ENCODE peak calls at places on chromosomes 2 and 18, in nine cellular contexts. Q is OCI-LY7, M is prostate gland, A is bronchial epithelial cell, X is GM10248, F is neural crest cell, U is K562, Z is PC-9, R is left ventricle myocardium inferior. C is an unnamed sample.

GRCh38 chr2:86021396-86022378 is 84.0 kb downstream of the POLR1A start:
- DNase-seq in M (no peak), R (no peak), X (no peak), F (no peak), Q (no peak), Z (no peak), U (no peak), A (no peak), C (no peak)

GRCh38 chr2:32865399-32866068 is 81.2 kb upstream of the LTBP1 start:
- DNase-seq in X (no peak), Q (no peak), Z (peak), R (no peak), M (no peak), A (peak), F (no peak), U (no peak), C (no peak)

GRCh38 chr18:8611916-8612576 is 2.8 kb downstream of the RAB12 start:
- DNase-seq in X (no peak), A (peak), F (no peak), M (no peak), Z (peak), U (no peak), R (no peak), Q (no peak), C (no peak)

GRCh38 chr18:58909521-58909920 is 44.8 kb downstream of the ZNF532 start:
- DNase-seq in F (no peak), R (no peak), A (no peak), Q (no peak), Z (no peak), M (no peak), X (no peak), U (no peak), C (no peak)

GRCh38 chr18:9701604-9702324 is 6.3 kb upstream of the RAB31 start:
- DNase-seq in X (no peak), Q (no peak), M (no peak), A (peak), F (no peak), R (no peak), Z (no peak), U (no peak), C (no peak)

GRCh38 chr2:66862871-66863650 is 428.1 kb downstream of the MEIS1 start:
- DNase-seq in U (no peak), Z (no peak), F (no peak), A (peak), Q (no peak), M (no peak), R (no peak), X (no peak), C (no peak)

GRCh38 chr2:229780856-229781773 is 66.8 kb upstream of the DNER start:
- DNase-seq in Q (peak), X (peak), A (peak), R (no peak), U (peak), F (no peak), M (no peak), Z (peak), C (peak)

GRCh38 chr2:240947176-240947575 is 41.0 kb downstream of the CROCC2 start:
- DNase-seq in U (no peak), X (no peak), M (no peak), R (peak), Z (no peak), A (no peak), Q (no peak), F (no peak), C (no peak)

GRCh38 chr18:2939317-2939716 is 73.6 kb downstream of the LPIN2 start:
- DNase-seq in Z (no peak), Q (no peak), A (no peak), X (no peak), R (no peak), U (no peak), M (no peak), F (no peak), C (no peak)

GRCh38 chr18:25180974-25181373 is 171.0 kb downstream of the ZNF521 start:
- DNase-seq in X (no peak), A (no peak), F (no peak), Q (no peak), Z (no peak), M (no peak), R (no peak), U (no peak), C (peak)

GRCh38 chr2:98866033-98866432 is 70.0 kb downstream of the CRACDL start:
- DNase-seq in F (no peak), X (no peak), U (no peak), M (no peak), Q (no peak), Z (no peak), A (no peak), R (no peak), C (no peak)

GRCh38 chr2:44360749-44361329 is 455 bp downstream of the PREPL start:
- DNase-seq in F (no peak), Z (no peak), A (peak), X (no peak), U (peak), R (no peak), M (no peak), Q (peak), C (peak)

GRCh38 chr2:200127852-200128251 is 172.5 kb downstream of the MAIP1 start:
- DNase-seq in A (no peak), R (no peak), X (no peak), Q (no peak), M (no peak), Z (no peak), F (no peak), U (no peak), C (no peak)

GRCh38 chr2:232405943-232406510 is 617 bp upstream of the ALPG start:
- DNase-seq in A (no peak), F (no peak), Z (no peak), M (no peak), U (no peak), R (no peak), X (no peak), Q (no peak), C (no peak)

GRCh38 chr2:233079953-233080835 is 20.1 kb downstream of the INPP5D start:
- DNase-seq in Z (no peak), M (no peak), X (no peak), Q (no peak), U (no peak), A (no peak), F (no peak), R (no peak), C (no peak)

GRCh38 chr2:628651-629050 is 48.6 kb downstream of the TMEM18 start:
- DNase-seq in Z (no peak), M (peak), X (no peak), A (peak), F (no peak), U (no peak), R (no peak), Q (no peak), C (no peak)

GRCh38 chr2:161273038-161273760 is 35.0 kb upstream of the PSMD14 start:
- DNase-seq in R (no peak), M (peak), A (peak), Q (peak), U (peak), X (peak), Z (no peak), F (peak), C (peak)

GRCh38 chr2:109231428-109231827 is 102.4 kb downstream of the SH3RF3 start:
- DNase-seq in Q (no peak), A (no peak), F (no peak), X (no peak), U (no peak), R (no peak), Z (no peak), M (no peak), C (no peak)

GRCh38 chr2:166314022-166314759 is 61.6 kb downstream of the SCN9A start:
- DNase-seq in R (no peak), A (peak), F (no peak), Z (no peak), M (no peak), X (no peak), Q (no peak), U (no peak), C (no peak)

GRCh38 chr2:67400560-67401464 is 3.7 kb downstream of the ETAA1 start:
- DNase-seq in M (no peak), Q (no peak), U (no peak), R (no peak), Z (no peak), X (no peak), F (no peak), A (peak), C (no peak)

GRCh38 chr18:8785261-8785660 is 79.9 kb downstream of the MTCL1 start:
- DNase-seq in R (no peak), Q (no peak), U (no peak), X (no peak), A (no peak), Z (no peak), F (no peak), M (no peak), C (no peak)

GRCh38 chr2:101463458-101463857 is 11.5 kb downstream of the RFX8 start:
- DNase-seq in F (no peak), X (no peak), A (no peak), R (no peak), Z (no peak), Q (no peak), M (no peak), U (no peak), C (no peak)

GRCh38 chr2:106581276-106581675 is 94.1 kb downstream of the CD8B2 start:
- DNase-seq in F (no peak), R (no peak), X (no peak), Z (no peak), U (no peak), A (no peak), M (no peak), Q (no peak), C (no peak)

GRCh38 chr2:240139666-240140393 is 628 bp downstream of the OTOS start:
- DNase-seq in M (no peak), Q (no peak), Z (no peak), R (no peak), A (no peak), U (no peak), X (no peak), F (no peak), C (peak)

GRCh38 chr2:72712977-72713376 is 112.9 kb downstream of the EXOC6B start:
- DNase-seq in F (no peak), M (no peak), U (no peak), A (no peak), R (no peak), Q (no peak), Z (no peak), X (no peak), C (no peak)

GRCh38 chr18:40962784-40963183 is 992.2 kb upstream of the PIK3C3 start:
- DNase-seq in Q (no peak), X (no peak), Z (no peak), U (no peak), F (no peak), M (no peak), R (no peak), A (peak), C (no peak)

GRCh38 chr2:189074496-189074895 is 100.3 kb downstream of the COL3A1 start:
- DNase-seq in M (no peak), U (no peak), Z (no peak), Q (no peak), A (no peak), X (no peak), F (no peak), R (no peak), C (no peak)

GRCh38 chr2:7795358-7796199 is 878.4 kb downstream of the RNF144A start:
- DNase-seq in Q (no peak), X (no peak), A (peak), F (no peak), R (no peak), Z (no peak), U (no peak), M (no peak), C (no peak)

GRCh38 chr2:155679647-155680046 is 652.9 kb downstream of the NR4A2 start:
- DNase-seq in U (no peak), A (no peak), X (no peak), M (no peak), Z (no peak), R (no peak), F (no peak), Q (no peak), C (no peak)

GRCh38 chr18:51330148-51330547 is 132.7 kb upstream of the MEX3C start:
- DNase-seq in Z (no peak), F (no peak), M (no peak), X (no peak), A (peak), U (no peak), R (no peak), Q (no peak), C (no peak)

GRCh38 chr18:33444699-33445098 is 4.2 kb upstream of the CCDC178 start:
- DNase-seq in Q (no peak), U (no peak), A (no peak), X (no peak), R (no peak), Z (no peak), F (no peak), M (no peak), C (no peak)

GRCh38 chr2:119008108-119008507 is 66.1 kb downstream of the MARCO start:
- DNase-seq in A (peak), X (no peak), Z (no peak), F (no peak), R (no peak), U (peak), M (no peak), Q (no peak), C (no peak)

GRCh38 chr2:45932278-45932975 is 281.0 kb downstream of the PRKCE start:
- DNase-seq in M (no peak), R (no peak), A (peak), F (no peak), U (no peak), Q (no peak), X (no peak), Z (no peak), C (no peak)

GRCh38 chr2:239824051-239824694 is 201.0 kb downstream of the NDUFA10 start:
- DNase-seq in R (no peak), M (peak), U (peak), X (no peak), Z (peak), Q (peak), F (no peak), A (peak), C (peak)

GRCh38 chr2:86790828-86791561 is at the start of gene CD8A:
- DNase-seq in Z (no peak), X (peak), A (peak), U (no peak), M (no peak), F (no peak), Q (no peak), R (no peak), C (peak)

GRCh38 chr2:207311316-207312005 is 145.7 kb upstream of the KLF7 start:
- DNase-seq in F (no peak), A (peak), X (peak), Q (no peak), U (peak), R (no peak), Z (no peak), M (no peak), C (no peak)

GRCh38 chr18:75132931-75133525 is 75.9 kb downstream of the PTGR3 start:
- DNase-seq in M (peak), R (no peak), Z (peak), A (no peak), U (no peak), Q (no peak), F (no peak), X (no peak), C (no peak)

GRCh38 chr2:121132054-121132453 is 152.9 kb downstream of the TFCP2L1 start:
- DNase-seq in F (no peak), R (no peak), Z (no peak), U (no peak), M (no peak), A (no peak), X (no peak), Q (no peak), C (no peak)

GRCh38 chr2:121130301-121130850 is 154.6 kb downstream of the TFCP2L1 start:
- DNase-seq in Q (no peak), M (no peak), F (no peak), Z (no peak), U (no peak), X (no peak), R (no peak), A (no peak), C (no peak)

GRCh38 chr2:121131375-121131774 is 153.6 kb downstream of the TFCP2L1 start:
- DNase-seq in M (no peak), U (no peak), Q (no peak), R (no peak), X (no peak), Z (no peak), A (no peak), F (no peak), C (no peak)

GRCh38 chr2:121129692-121130091 is 155.3 kb downstream of the TFCP2L1 start:
- DNase-seq in U (no peak), X (no peak), A (no peak), R (no peak), M (no peak), Z (no peak), Q (no peak), F (no peak), C (no peak)

GRCh38 chr2:121128741-121129659 is 156.0 kb downstream of the TFCP2L1 start:
- DNase-seq in R (peak), F (peak), X (no peak), A (peak), Q (peak), U (peak), Z (peak), M (peak), C (peak)
- TF ChIP-seq CTCF in R (peak), F (peak), X (peak), A (peak), Q (peak), U (peak), Z (peak), M (no peak), C (peak)

DNA sequence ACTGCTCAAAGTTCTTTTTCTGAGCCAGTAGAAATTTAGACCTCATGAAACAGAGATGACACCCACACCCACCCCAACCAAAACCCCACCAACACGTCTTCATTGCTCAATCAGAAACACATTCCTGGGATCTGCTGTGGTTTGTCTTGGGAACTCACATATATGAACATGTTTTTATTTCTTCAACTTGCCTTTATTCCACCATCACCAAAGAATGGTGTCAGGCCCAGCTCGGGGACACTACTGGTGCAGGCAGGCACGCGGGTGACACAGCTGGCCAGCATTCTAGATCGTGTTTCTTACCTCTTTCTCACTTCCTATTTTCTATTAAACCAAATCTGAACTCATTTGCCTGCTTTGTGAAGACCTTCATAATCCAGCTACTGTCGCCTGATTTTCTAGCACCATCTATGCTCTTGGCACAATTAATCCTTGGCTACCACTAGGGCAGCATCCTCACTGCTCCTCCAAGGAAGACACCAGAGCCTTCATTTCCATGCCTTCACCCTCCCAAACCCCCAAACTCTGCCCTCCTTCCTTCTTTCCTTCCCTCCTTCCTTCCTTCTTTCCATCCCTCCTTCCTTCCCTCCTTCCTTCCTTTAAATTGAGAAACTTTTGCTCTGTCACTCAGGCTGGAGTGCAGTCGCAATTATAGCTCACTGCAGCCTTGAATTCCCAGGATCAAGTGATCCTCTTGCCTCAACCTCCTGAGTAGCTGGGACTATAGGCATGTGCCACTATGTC is 157.1 kb downstream of the BCL2 start:
- DNase-seq in R (no peak), A (peak), Z (no peak), X (peak), Q (peak), F (no peak), U (no peak), M (no peak), C (no peak)
- TF ChIP-seq CTCF in R (no peak), A (no peak), Z (no peak), X (no peak), Q (no peak), F (no peak), U (no peak), M (no peak), C (no peak)

DNA sequence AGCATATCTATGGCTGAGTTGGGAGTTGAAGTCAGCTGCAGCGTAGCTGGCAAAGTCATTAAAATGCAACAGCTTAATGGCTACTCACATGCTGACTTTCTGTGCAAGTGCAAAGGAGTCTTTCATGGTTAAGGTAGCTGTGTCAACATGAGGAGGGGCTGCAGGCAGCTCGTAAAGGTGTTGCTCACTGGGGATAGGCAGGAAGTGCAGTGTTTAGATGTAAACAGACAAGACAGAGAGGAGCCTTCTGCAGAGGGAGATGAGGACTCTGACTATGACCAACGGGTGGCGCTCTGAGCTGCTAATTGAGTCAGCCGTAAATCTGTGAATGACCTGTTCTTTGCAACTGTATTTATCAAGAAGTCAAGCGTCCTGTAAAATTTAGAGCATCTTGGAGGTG is 22.3 kb upstream of the CAVIN2 start:
- DNase-seq in X (no peak), Q (no peak), F (peak), M (no peak), A (peak), R (no peak), Z (no peak), U (peak), C (peak)
- TF ChIP-seq CTCF in X (no peak), Q (peak), F (peak), M (no peak), A (peak), R (peak), Z (no peak), U (peak), C (peak)

DNA sequence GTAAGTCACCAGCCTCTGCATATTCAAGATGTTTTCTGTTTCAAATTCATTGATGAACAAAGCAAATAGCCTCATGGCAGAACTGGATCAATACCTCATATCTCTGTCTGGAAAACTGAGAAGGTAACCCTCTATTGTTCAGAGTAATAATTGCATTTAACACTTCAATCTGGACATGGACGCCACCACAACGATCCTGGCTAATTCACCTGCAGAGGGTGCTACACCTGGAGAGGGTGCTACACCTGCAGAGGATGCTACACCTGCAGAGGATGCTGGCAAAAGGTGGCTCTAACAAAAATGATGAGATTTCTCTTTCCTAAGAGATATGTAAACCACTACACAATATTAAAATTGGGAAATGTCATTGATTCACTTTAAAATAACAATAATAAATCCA is 183.1 kb upstream of the HNRNPA3 start:
- DNase-seq in X (no peak), R (no peak), M (no peak), Q (peak), F (no peak), A (peak), Z (no peak), U (no peak), C (no peak)
- TF ChIP-seq CTCF in X (no peak), R (no peak), M (no peak), Q (peak), F (no peak), A (peak), Z (peak), U (no peak), C (no peak)

DNA sequence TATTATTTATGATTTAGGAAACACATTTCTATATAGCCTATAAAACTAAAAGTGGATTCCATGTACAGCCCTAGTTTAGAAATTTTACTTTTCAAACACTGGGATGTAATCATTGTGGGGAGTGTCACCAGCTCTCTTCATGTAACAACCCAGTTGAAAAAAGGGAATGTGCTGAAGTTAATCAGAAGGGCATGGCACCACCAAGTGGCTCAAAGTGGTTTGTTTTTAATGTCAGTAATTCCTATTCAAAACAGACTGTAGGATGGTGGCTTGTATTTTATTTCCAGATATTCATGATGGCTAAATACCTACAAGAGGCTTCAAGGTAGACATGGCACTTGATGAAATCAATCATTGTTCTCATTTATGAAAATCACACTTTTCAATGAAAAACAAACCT is 58.1 kb upstream of the TMEM182 start:
- DNase-seq in Z (no peak), X (peak), M (no peak), F (no peak), U (peak), R (no peak), Q (peak), A (peak), C (no peak)
- TF ChIP-seq CTCF in Z (peak), X (peak), M (no peak), F (peak), U (peak), R (peak), Q (peak), A (peak), C (no peak)

C was measured in nephron progenitor cell.